ENCODE peak calls at places on chromosomes 3 and 15, in five cellular contexts. C is endothelial cell of umbilical vein; T is left lung; X is SK-N-SH; A is CD4-positive, CD25-positive, alpha-beta regulatory T cell. B is an unnamed sample.

GRCh38 chr3:97938444-97938843 is 33.8 kb downstream of the RIOX2 start:
- DNase-seq in X (no peak), C (no peak), A (no peak), T (no peak), B (no peak)

GRCh38 chr3:133670525-133670995 is 8.8 kb upstream of the TOPBP1 start:
- DNase-seq in C (no peak), A (no peak), T (no peak), X (no peak), B (no peak)

GRCh38 chr15:77454265-77454664 is 33.6 kb downstream of the HMG20A start:
- DNase-seq in X (no peak), C (no peak), A (no peak), T (no peak), B (no peak)

GRCh38 chr3:30649572-30650310 is 43.3 kb downstream of the TGFBR2 start:
- DNase-seq in X (no peak), C (no peak), T (no peak), A (no peak), B (no peak)

GRCh38 chr3:25428003-25428861 is at the start of gene RARB:
- DNase-seq in X (peak; percentile 83), A (no peak), T (no peak), C (peak; percentile 98), B (peak; percentile 73)

GRCh38 chr3:171162986-171163723 is 136.6 kb upstream of the SLC2A2 start:
- DNase-seq in A (peak; percentile 69), X (no peak), T (no peak), C (no peak), B (peak; percentile 48)

GRCh38 chr3:195466251-195466650 is 23.4 kb upstream of the ACAP2 start:
- DNase-seq in C (no peak), A (no peak), X (no peak), T (no peak), B (no peak)

GRCh38 chr3:177523991-177524438 is 326.7 kb upstream of the TBL1XR1 start:
- DNase-seq in X (no peak), C (no peak), A (no peak), T (no peak), B (no peak)

GRCh38 chr3:34793066-34793465 is 846.3 kb upstream of the ARPP21 start:
- DNase-seq in T (no peak), X (no peak), C (no peak), A (no peak), B (no peak)

GRCh38 chr3:120625199-120625598 is 29.1 kb downstream of the NDUFB4 start:
- DNase-seq in X (no peak), T (no peak), C (peak; percentile 12), A (no peak), B (no peak)

GRCh38 chr3:141465221-141465620 is 21.6 kb upstream of the RASA2 start:
- DNase-seq in T (no peak), C (no peak), A (no peak), X (peak; percentile 24), B (no peak)

GRCh38 chr3:156605686-156606605 is 51.0 kb upstream of the SSR3 start:
- DNase-seq in A (peak; percentile 16), C (peak; percentile 34), X (peak; percentile 39), T (peak; percentile 89), B (peak; percentile 63)

GRCh38 chr3:171967137-171967783 is 72.1 kb upstream of the FNDC3B start:
- DNase-seq in C (peak; percentile 86), X (no peak), A (no peak), T (no peak), B (no peak)

GRCh38 chr3:74443102-74443501 is 171.4 kb downstream of the CNTN3 start:
- DNase-seq in T (no peak), A (no peak), X (no peak), C (no peak), B (no peak)

GRCh38 chr15:62617741-62618140 is 424.8 kb upstream of the TPM1 start:
- DNase-seq in T (no peak), A (no peak), C (no peak), X (no peak), B (no peak)

GRCh38 chr3:184459355-184459754 is 79.5 kb downstream of the CHRD start:
- DNase-seq in X (no peak), T (no peak), C (peak; percentile 95), A (no peak), B (no peak)

GRCh38 chr3:45499529-45499928 is 95.0 kb upstream of the LIMD1 start:
- DNase-seq in X (peak; percentile 51), C (peak; percentile 66), T (no peak), A (peak; percentile 38), B (no peak)

GRCh38 chr3:110810356-110810755 is 261.3 kb upstream of the NECTIN3 start:
- DNase-seq in C (peak; percentile 61), A (no peak), T (no peak), X (no peak), B (no peak)

GRCh38 chr15:52295421-52295991 is at the start of gene MYO5C:
- DNase-seq in T (peak; percentile 94), C (peak; percentile 95), X (peak; percentile 89), A (peak; percentile 28), B (peak; percentile 97)

GRCh38 chr15:40695469-40695910 is 516 bp downstream of the RAD51 start:
- DNase-seq in A (peak; percentile 38), X (no peak), C (peak; percentile 43), T (no peak), B (no peak)

GRCh38 chr3:194928831-194929594 is 243.3 kb downstream of the FAM43A start:
- DNase-seq in X (no peak), C (no peak), T (no peak), A (no peak), B (peak; percentile 62)

GRCh38 chr3:61562042-61562809 is 855 bp downstream of the PTPRG start:
- DNase-seq in A (peak; percentile 4), T (peak; percentile 75), C (peak; percentile 48), X (peak; percentile 74), B (peak; percentile 70)

GRCh38 chr3:123750659-123751420 is 133.3 kb downstream of the MYLK start:
- DNase-seq in C (peak; percentile 64), A (no peak), X (no peak), T (no peak), B (no peak)

GRCh38 chr3:37922721-37923575 is 61.3 kb downstream of the CTDSPL start:
- DNase-seq in A (no peak), T (peak; percentile 65), C (no peak), X (no peak), B (no peak)

GRCh38 chr3:15217011-15217671 is 11.1 kb downstream of the CAPN7 start:
- DNase-seq in X (no peak), T (no peak), C (no peak), A (no peak), B (no peak)
- H3K36me3 ChIP-seq in X (peaks cover 88% of the 10 kb centered on the region), T (no peaks in the 10 kb centered on the region), C (peaks cover 18% of the 10 kb centered on the region), A (peaks cover 85% of the 10 kb centered on the region), B (peaks cover 12% of the 10 kb centered on the region)

GRCh38 chr3:100609963-100610362 is 562 bp downstream of the ADGRG7 start:
- DNase-seq in T (no peak), X (no peak), A (no peak), C (no peak), B (no peak)

GRCh38 chr3:100606894-100607512 is 2.4 kb upstream of the ADGRG7 start:
- DNase-seq in C (no peak), X (no peak), A (no peak), T (no peak), B (no peak)

GRCh38 chr3:100605358-100605757 is 4.0 kb upstream of the ADGRG7 start:
- DNase-seq in A (no peak), C (no peak), X (no peak), T (no peak), B (peak; percentile 5)

GRCh38 chr3:100611221-100611620 is 1.8 kb downstream of the ADGRG7 start:
- DNase-seq in A (no peak), X (no peak), C (no peak), T (no peak), B (no peak)

DNA sequence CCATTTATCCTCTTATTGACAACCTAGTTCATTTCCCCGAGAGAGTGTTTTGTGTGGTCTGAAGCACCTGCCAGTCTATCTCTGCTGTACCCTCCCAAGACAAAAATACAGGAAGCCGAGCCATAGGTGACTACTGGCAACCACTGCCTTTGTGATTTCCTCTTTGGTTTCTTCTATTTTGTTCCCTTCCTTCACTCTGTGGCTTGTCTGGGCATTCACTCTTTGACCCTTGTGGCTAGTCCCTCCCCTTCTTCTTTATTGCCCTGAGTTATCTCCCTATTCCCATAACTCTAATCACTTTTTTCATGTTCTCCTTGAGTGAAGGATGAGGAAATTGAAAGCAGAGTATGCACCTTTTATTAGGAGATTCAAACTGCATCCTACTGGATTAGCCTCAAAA is at the start of gene ADGRG7:
- DNase-seq in C (no peak), A (peak; percentile 44), T (no peak), X (no peak), B (no peak)
- H3K4me3 ChIP-seq in C (no peak within 1 kb of the TSS), A (no peak within 1 kb of the TSS), T (no peak within 1 kb of the TSS), X (no peak within 1 kb of the TSS), B (no peak within 1 kb of the TSS)

GRCh38 chr3:16411450-16411849 is 102.0 kb downstream of the RFTN1 start:
- DNase-seq in T (no peak), X (no peak), A (no peak), C (no peak), B (no peak)
- H3K36me3 ChIP-seq in T (no peaks in the 10 kb centered on the region), X (peaks cover 4% of the 10 kb centered on the region), A (peaks cover 21% of the 10 kb centered on the region), C (peaks cover 3% of the 10 kb centered on the region), B (no peaks in the 10 kb centered on the region)

DNA sequence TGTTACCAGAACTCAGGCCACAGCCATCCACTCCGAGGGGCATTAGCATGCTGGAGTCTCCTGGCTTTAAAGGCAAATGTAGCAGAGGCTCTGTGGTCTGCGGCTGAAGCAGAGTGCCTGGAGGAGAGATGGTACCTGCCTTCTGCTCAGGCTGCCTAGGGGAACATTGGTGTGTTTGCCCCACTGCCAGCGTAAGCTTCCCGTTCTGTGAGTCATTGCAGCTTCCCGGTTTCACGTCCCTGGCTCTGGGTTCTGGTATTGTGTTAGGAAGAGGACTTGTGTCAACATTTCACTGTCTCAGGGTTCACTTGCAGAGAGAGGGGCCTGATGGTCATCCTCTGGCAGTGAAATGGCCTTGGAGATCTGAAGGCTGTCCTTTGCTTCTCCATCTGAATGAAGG is 1.8 kb downstream of the GASK1A start:
- DNase-seq in T (no peak), X (no peak), C (no peak), A (no peak), B (no peak)
- H3K4me3 ChIP-seq in T (no peak overlapping the region), X (no peak overlapping the region), C (no peak overlapping the region), A (no peak overlapping the region), B (no peak overlapping the region)

DNA sequence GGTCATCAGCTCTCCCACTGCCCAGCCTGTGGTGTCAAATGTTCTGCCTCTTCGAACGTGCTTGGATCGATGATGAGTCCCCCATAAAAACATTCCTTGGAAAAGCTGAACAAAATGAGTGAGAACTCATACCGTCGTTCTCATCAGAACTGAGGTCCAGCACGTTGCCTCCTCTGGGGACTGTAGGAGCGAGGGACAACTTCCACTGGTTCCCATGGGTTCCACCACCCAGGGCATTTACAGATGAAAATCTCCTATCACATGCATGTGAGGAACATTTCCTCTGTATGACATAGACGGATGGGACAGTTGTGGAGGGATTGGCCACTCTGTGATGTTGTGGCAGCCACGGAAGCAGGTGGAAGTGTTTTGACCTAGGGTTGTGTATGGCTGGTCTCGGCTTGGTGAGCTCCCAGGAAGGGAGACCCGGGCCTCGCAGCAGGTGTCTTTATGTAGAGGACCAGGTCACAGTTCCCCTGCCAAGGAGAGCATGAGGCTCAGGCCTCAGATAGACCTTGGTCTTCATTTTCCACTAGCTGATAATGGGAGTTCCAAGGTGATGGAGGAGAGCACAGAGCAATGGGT is 113.0 kb downstream of the SNRPN start:
- DNase-seq in X (no peak), T (no peak), A (no peak), C (no peak), B (no peak)
- H3K36me3 ChIP-seq in X (peaks cover 47% of the 10 kb centered on the region), T (no peaks in the 10 kb centered on the region), A (peaks cover 93% of the 10 kb centered on the region), C (peaks cover 68% of the 10 kb centered on the region), B (peaks cover 97% of the 10 kb centered on the region)

B was measured in H7.